ENCODE peak calls at places on chromosomes 2 and 18, in eight cellular contexts. G is H1, E is SK-N-SH, B is PC-3, T is GM12878, Z is IMR-90, X is K562, Y is fibroblast of lung. U is an unnamed sample.

GRCh38 chr2:221629478-221629877 is 57.4 kb upstream of the EPHA4 start:
- DNase-seq in G (no peak), E (no peak), B (peak; percentile 67), T (no peak), Z (peak; percentile 87), X (no peak), Y (peak; percentile 91), U (peak; percentile 65)

GRCh38 chr2:98376996-98377395 is 30.7 kb downstream of the CNGA3 start:
- DNase-seq in G (peak; percentile 33), E (no peak), B (no peak), T (no peak), Z (no peak), X (no peak), Y (peak; percentile 8), U (no peak)

GRCh38 chr2:65281626-65282351 is 54.2 kb downstream of the ACTR2 start:
- DNase-seq in G (no peak), E (no peak), B (no peak), T (no peak), Z (peak; percentile 33), X (no peak), Y (peak; percentile 36), U (no peak)

GRCh38 chr18:75280427-75281280 is 70.1 kb downstream of the TSHZ1 start:
- DNase-seq in G (peak; percentile 20), E (no peak), B (peak; percentile 31), T (no peak), Z (peak; percentile 5), X (no peak), Y (peak; percentile 14), U (no peak)

GRCh38 chr18:44682871-44683221 is 2.2 kb downstream of the SETBP1 start:
- DNase-seq in G (peak; percentile 53), E (no peak), B (peak; percentile 25), T (no peak), Z (no peak), X (no peak), Y (peak; percentile 32), U (peak; percentile 50)

GRCh38 chr2:141692829-141693228 is 438.0 kb downstream of the LRP1B start:
- DNase-seq in G (no peak), E (no peak), B (no peak), T (no peak), Z (no peak), X (no peak), Y (no peak), U (no peak)

GRCh38 chr2:239055756-239056493 is 208.0 kb downstream of the TWIST2 start:
- DNase-seq in G (no peak), E (no peak), B (peak; percentile 38), T (no peak), Z (no peak), X (no peak), Y (peak; percentile 19), U (no peak)

GRCh38 chr2:227504700-227505099 is 32.7 kb downstream of the AGFG1 start:
- DNase-seq in G (no peak), E (no peak), B (no peak), T (no peak), Z (no peak), X (no peak), Y (no peak), U (no peak)

GRCh38 chr2:165675551-165675968 is 118.5 kb downstream of the GALNT3 start:
- DNase-seq in G (no peak), E (no peak), B (no peak), T (no peak), Z (no peak), X (no peak), Y (peak; percentile 39), U (peak; percentile 68)

GRCh38 chr2:25482341-25482740 is 140.6 kb upstream of the DNMT3A start:
- DNase-seq in G (no peak), E (no peak), B (no peak), T (no peak), Z (no peak), X (no peak), Y (no peak), U (no peak)

GRCh38 chr2:188360485-188361263 is 69.0 kb downstream of the GULP1 start:
- DNase-seq in G (no peak), E (no peak), B (no peak), T (no peak), Z (no peak), X (peak; percentile 11), Y (no peak), U (no peak)

GRCh38 chr2:239165206-239165831 is 235.5 kb downstream of the HDAC4 start:
- DNase-seq in G (no peak), E (no peak), B (no peak), T (no peak), Z (no peak), X (no peak), Y (no peak), U (no peak)

GRCh38 chr2:183284606-183285005 is 160.4 kb downstream of the NUP35 start:
- DNase-seq in G (no peak), E (no peak), B (peak; percentile 88), T (no peak), Z (peak; percentile 34), X (no peak), Y (peak; percentile 61), U (peak; percentile 97)

GRCh38 chr2:150644298-150645067 is 157.0 kb upstream of the RND3 start:
- DNase-seq in G (no peak), E (no peak), B (peak; percentile 92), T (no peak), Z (peak; percentile 85), X (no peak), Y (peak; percentile 89), U (peak; percentile 79)

GRCh38 chr2:234290671-234291070 is 206.2 kb downstream of the ARL4C start:
- DNase-seq in G (no peak), E (no peak), B (no peak), T (peak; percentile 76), Z (no peak), X (no peak), Y (peak; percentile 28), U (no peak)

GRCh38 chr2:37637122-37637875 is 34.1 kb downstream of the CDC42EP3 start:
- DNase-seq in G (no peak), E (no peak), B (no peak), T (no peak), Z (no peak), X (no peak), Y (no peak), U (no peak)

GRCh38 chr2:27716301-27717069 is 52.8 kb downstream of the SLC4A1AP start:
- DNase-seq in G (peak; percentile 75), E (no peak), B (no peak), T (no peak), Z (no peak), X (no peak), Y (no peak), U (no peak)

GRCh38 chr2:15776629-15776919 is 163.8 kb upstream of the MYCN start:
- DNase-seq in G (no peak), E (no peak), B (no peak), T (no peak), Z (no peak), X (no peak), Y (peak; percentile 10), U (no peak)

GRCh38 chr2:203591642-203592041 is 56.5 kb upstream of the RAPH1 start:
- DNase-seq in G (no peak), E (no peak), B (no peak), T (no peak), Z (peak; percentile 16), X (no peak), Y (peak; percentile 52), U (no peak)

GRCh38 chr2:174051741-174052638 is 86.8 kb upstream of the SP3 start:
- DNase-seq in G (no peak), E (peak; percentile 74), B (peak; percentile 86), T (no peak), Z (peak; percentile 83), X (peak; percentile 81), Y (peak; percentile 83), U (peak; percentile 53)

GRCh38 chr2:225114924-225115323 is 72.7 kb upstream of the DOCK10 start:
- DNase-seq in G (no peak), E (no peak), B (no peak), T (no peak), Z (no peak), X (no peak), Y (no peak), U (no peak)

GRCh38 chr2:204754898-204755297 is 209.6 kb downstream of the PARD3B start:
- DNase-seq in G (no peak), E (no peak), B (no peak), T (no peak), Z (no peak), X (no peak), Y (no peak), U (no peak)
- H3K9me3 ChIP-seq in G (no peaks in the 10 kb centered on the region), E (no peaks in the 10 kb centered on the region), B (no peaks in the 10 kb centered on the region), T (no peaks in the 10 kb centered on the region), Z (no peaks in the 10 kb centered on the region), X (no peaks in the 10 kb centered on the region), Y (no peaks in the 10 kb centered on the region), U (no peaks in the 10 kb centered on the region)

DNA sequence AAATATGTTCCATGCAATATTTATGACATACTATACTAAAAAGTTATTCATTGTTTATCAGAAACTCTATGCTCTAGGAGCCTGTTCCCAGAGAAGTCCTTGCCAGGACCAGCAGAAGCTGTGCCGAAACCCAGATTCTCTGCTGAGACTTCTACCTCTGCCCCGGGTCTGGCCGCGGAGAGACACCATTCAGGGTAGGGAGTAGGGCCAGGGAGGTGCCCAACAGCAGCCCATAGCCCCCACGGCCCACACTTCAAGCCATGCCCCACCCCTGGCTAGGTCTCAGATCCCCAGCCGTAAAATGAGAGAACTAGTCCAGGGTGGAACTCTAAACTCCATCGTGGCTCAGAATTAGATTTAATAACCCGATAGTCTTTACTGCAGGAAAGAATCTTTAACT is 102.9 kb downstream of the ZFP36L2 start:
- DNase-seq in G (no peak), E (no peak), B (no peak), T (no peak), Z (no peak), X (no peak), Y (no peak), U (no peak)
- H3K9ac ChIP-seq in G (no peak overlapping the region), E (no peak overlapping the region), B (no peak overlapping the region), T (no peak overlapping the region), Z (no peak overlapping the region), X (no peak overlapping the region), Y (no peak overlapping the region), U (no peak overlapping the region)

DNA sequence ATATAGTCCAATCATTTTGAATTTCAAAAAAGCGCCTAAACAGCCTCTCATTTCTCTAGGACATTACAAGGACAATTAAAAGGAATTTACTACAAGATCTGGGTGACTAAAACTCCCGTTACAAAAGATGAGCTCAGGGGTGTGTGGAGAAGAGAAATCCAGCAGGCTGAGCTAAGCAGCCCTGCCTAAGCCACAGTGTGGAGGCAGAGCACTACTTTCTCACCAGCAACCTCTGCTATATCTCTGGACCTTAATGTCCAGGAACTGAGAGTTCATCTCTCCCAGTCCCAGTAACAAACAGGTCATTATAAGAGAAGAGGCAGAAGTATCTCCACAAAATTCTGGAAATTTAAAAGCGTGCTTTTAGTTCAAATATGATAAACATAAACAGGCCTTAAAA is 18.9 kb upstream of the ANKRD62 start:
- DNase-seq in G (no peak), E (peak; percentile 42), B (no peak), T (no peak), Z (no peak), X (no peak), Y (no peak), U (no peak)
- TF ChIP-seq CTCF in G (no peak), E (no peak), B (no peak), T (peak; percentile 29), Z (no peak), X (peak; percentile 10), Y (peak; percentile 6), U (peak; percentile 47)

DNA sequence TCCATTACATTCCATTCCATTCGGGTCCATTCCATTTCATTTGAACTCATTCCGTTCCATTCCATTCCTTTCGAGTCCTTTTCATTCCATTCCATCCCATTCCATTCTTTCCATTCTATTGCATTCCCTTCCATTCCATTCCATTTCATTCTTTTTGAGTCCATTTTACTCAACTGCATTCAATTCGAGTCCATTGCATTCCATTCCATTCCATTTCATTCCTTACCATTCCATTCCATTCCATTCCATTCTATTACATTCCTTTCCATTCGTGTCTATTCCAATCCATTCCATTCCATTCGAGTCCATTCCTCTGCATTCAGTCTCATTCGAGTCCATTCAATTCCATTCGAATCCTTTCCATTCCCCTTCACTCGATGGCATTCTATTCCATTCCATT is 1128.8 kb downstream of the RPIA start:
- DNase-seq in G (no peak), E (no peak), B (no peak), T (no peak), Z (no peak), X (no peak), Y (no peak), U (no peak)
- H3K9me3 ChIP-seq in G (peaks cover 46% of the 10 kb centered on the region), E (no peaks in the 10 kb centered on the region), B (peaks cover 85% of the 10 kb centered on the region), T (peaks cover 11% of the 10 kb centered on the region), Z (peaks cover 34% of the 10 kb centered on the region), X (peaks cover 11% of the 10 kb centered on the region), Y (peaks cover 16% of the 10 kb centered on the region), U (peaks cover 65% of the 10 kb centered on the region)